ENCODE peak calls at places on chromosomes 16 and 17, in six cellular contexts. One of them, this sample, is unnamed.

GRCh38 chr16:30027588-30028437 is 3.3 kb downstream of the TLCD3B start:
- DNase-seq in HepG2: no peak
- DNase-seq in K562: no peak
- DNase-seq in A549: no peak
- DNase-seq in endothelial cell of umbilical vein: no peak
- DNase-seq in NB4: no peak
- DNase-seq in this sample: no peak

GRCh38 chr17:31390748-31391495 is 553 bp upstream of the RAB11FIP4 start:
- DNase-seq in HepG2: no peak
- DNase-seq in K562: no peak
- DNase-seq in A549: no peak
- DNase-seq in endothelial cell of umbilical vein: no peak
- DNase-seq in NB4: no peak
- DNase-seq in this sample: no peak

GRCh38 chr17:38619451-38619795 is 13.7 kb upstream of the SRCIN1 start:
- DNase-seq in HepG2: no peak
- DNase-seq in K562: no peak
- DNase-seq in A549: no peak
- DNase-seq in endothelial cell of umbilical vein: no peak
- DNase-seq in NB4: no peak
- DNase-seq in this sample: no peak

GRCh38 chr17:79342376-79342775 is 267.8 kb downstream of the ENGASE start:
- DNase-seq in HepG2: no peak
- DNase-seq in K562: no peak
- DNase-seq in A549: no peak
- DNase-seq in endothelial cell of umbilical vein: no peak
- DNase-seq in NB4: no peak
- DNase-seq in this sample: no peak

GRCh38 chr16:66486773-66487579 is 59.9 kb downstream of the BEAN1 start:
- DNase-seq in HepG2: no peak
- DNase-seq in K562: no peak
- DNase-seq in A549: no peak
- DNase-seq in endothelial cell of umbilical vein: peak; percentile 69
- DNase-seq in NB4: no peak
- DNase-seq in this sample: no peak

GRCh38 chr16:3580271-3580670 is 3.1 kb upstream of the NLRC3 start:
- DNase-seq in HepG2: no peak
- DNase-seq in K562: no peak
- DNase-seq in A549: no peak
- DNase-seq in endothelial cell of umbilical vein: no peak
- DNase-seq in NB4: peak; percentile 91
- DNase-seq in this sample: no peak

GRCh38 chr16:3534126-3534525 is 33.3 kb downstream of the CLUAP1 start:
- DNase-seq in HepG2: no peak
- DNase-seq in K562: no peak
- DNase-seq in A549: no peak
- DNase-seq in endothelial cell of umbilical vein: no peak
- DNase-seq in NB4: no peak
- DNase-seq in this sample: no peak

GRCh38 chr17:66507103-66507923 is 204.9 kb downstream of the PRKCA start:
- DNase-seq in HepG2: peak; percentile 39
- DNase-seq in K562: peak; percentile 62
- DNase-seq in A549: peak; percentile 85
- DNase-seq in endothelial cell of umbilical vein: peak; percentile 69
- DNase-seq in NB4: peak; percentile 19
- DNase-seq in this sample: no peak

GRCh38 chr17:44689492-44690217 is at the start of gene CCDC43:
- DNase-seq in HepG2: peak; percentile 90
- DNase-seq in K562: peak; percentile 93
- DNase-seq in A549: peak; percentile 97
- DNase-seq in endothelial cell of umbilical vein: peak; percentile 95
- DNase-seq in NB4: peak; percentile 94
- DNase-seq in this sample: peak; percentile 75

GRCh38 chr17:40329981-40330794 is 21.2 kb downstream of the RARA start:
- DNase-seq in HepG2: no peak
- DNase-seq in K562: peak; percentile 40
- DNase-seq in A549: no peak
- DNase-seq in endothelial cell of umbilical vein: no peak
- DNase-seq in NB4: peak; percentile 87
- DNase-seq in this sample: no peak

GRCh38 chr16:85395207-85395912 is 217.8 kb upstream of the GSE1 start:
- DNase-seq in HepG2: peak; percentile 37
- DNase-seq in K562: peak; percentile 79
- DNase-seq in A549: peak; percentile 86
- DNase-seq in endothelial cell of umbilical vein: peak; percentile 63
- DNase-seq in NB4: peak; percentile 94
- DNase-seq in this sample: peak; percentile 24

DNA sequence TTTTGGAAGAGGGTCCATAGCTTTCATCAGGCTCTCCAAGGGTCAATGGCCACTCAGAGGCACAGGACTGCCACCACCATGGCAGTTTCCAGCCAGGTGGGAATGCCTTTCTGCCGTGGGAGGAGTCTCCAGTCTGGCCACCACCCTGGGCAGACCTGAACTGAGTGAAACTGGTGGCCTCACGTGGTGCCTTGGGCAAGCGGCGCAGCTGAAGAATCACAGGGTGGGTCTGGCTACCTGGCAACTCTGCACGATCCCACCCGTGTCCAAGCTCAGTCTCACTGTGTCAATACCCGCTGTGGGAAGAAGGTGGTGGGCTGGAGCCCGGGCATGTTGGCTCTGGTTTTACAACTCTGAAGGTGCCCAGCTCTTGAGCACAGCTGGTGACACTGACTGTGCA is 31.8 kb downstream of the VAC14 start:
- DNase-seq in HepG2: no peak
- DNase-seq in K562: no peak
- DNase-seq in A549: no peak
- DNase-seq in endothelial cell of umbilical vein: no peak
- DNase-seq in NB4: no peak
- DNase-seq in this sample: no peak
- TF ChIP-seq MYC in HepG2: no peak
- TF ChIP-seq MYC in K562: no peak
- TF ChIP-seq MYC in A549: no peak
- TF ChIP-seq MYC in endothelial cell of umbilical vein: no peak
- TF ChIP-seq MYC in NB4: no peak
- TF ChIP-seq MYC in this sample: no peak

GRCh38 chr17:77269696-77270681 is 129.2 kb downstream of the SEC14L1 start:
- DNase-seq in HepG2: no peak
- DNase-seq in K562: no peak
- DNase-seq in A549: no peak
- DNase-seq in endothelial cell of umbilical vein: no peak
- DNase-seq in NB4: no peak
- DNase-seq in this sample: no peak

GRCh38 chr17:77264617-77265230 is 124.0 kb downstream of the SEC14L1 start:
- DNase-seq in HepG2: no peak
- DNase-seq in K562: no peak
- DNase-seq in A549: no peak
- DNase-seq in endothelial cell of umbilical vein: no peak
- DNase-seq in NB4: no peak
- DNase-seq in this sample: no peak

GRCh38 chr17:77271421-77271820 is 130.7 kb downstream of the SEC14L1 start:
- DNase-seq in HepG2: no peak
- DNase-seq in K562: no peak
- DNase-seq in A549: no peak
- DNase-seq in endothelial cell of umbilical vein: no peak
- DNase-seq in NB4: no peak
- DNase-seq in this sample: no peak

GRCh38 chr17:77266213-77266612 is 125.4 kb downstream of the SEC14L1 start:
- DNase-seq in HepG2: no peak
- DNase-seq in K562: no peak
- DNase-seq in A549: no peak
- DNase-seq in endothelial cell of umbilical vein: no peak
- DNase-seq in NB4: no peak
- DNase-seq in this sample: no peak

GRCh38 chr17:77266891-77267341 is 126.1 kb downstream of the SEC14L1 start:
- DNase-seq in HepG2: no peak
- DNase-seq in K562: peak; percentile 57
- DNase-seq in A549: no peak
- DNase-seq in endothelial cell of umbilical vein: no peak
- DNase-seq in NB4: peak; percentile 55
- DNase-seq in this sample: no peak
- TF ChIP-seq MYC in HepG2: no peak
- TF ChIP-seq MYC in K562: no peak
- TF ChIP-seq MYC in A549: no peak
- TF ChIP-seq MYC in endothelial cell of umbilical vein: no peak
- TF ChIP-seq MYC in NB4: no peak
- TF ChIP-seq MYC in this sample: no peak

DNA sequence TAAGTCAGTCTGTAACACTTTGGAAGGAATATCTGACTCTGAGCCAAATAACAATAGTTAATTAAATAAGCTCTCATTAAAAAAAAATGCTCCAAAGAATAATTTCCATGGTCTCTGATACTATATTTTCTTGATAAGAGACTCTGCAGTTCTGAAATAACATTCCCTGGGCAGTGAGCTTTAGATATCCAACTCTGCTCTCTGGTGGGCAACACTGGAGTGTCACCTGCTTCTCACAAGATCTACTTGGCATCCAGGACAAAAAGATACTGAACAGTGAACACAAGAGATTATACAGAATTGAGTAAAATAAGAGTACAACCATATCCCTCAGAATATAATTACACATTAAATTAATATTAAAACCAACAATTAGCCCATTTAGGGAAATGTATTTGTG is 13.7 kb downstream of the BLMH start:
- DNase-seq in HepG2: peak; percentile 49
- DNase-seq in K562: no peak
- DNase-seq in A549: peak; percentile 31
- DNase-seq in endothelial cell of umbilical vein: peak; percentile 85
- DNase-seq in NB4: peak; percentile 58
- DNase-seq in this sample: no peak
- TF ChIP-seq MYC in HepG2: no peak
- TF ChIP-seq MYC in K562: no peak
- TF ChIP-seq MYC in A549: no peak
- TF ChIP-seq MYC in endothelial cell of umbilical vein: no peak
- TF ChIP-seq MYC in NB4: no peak
- TF ChIP-seq MYC in this sample: no peak

GRCh38 chr17:41989702-41990419 is 23.3 kb downstream of the CNP start:
- DNase-seq in HepG2: peak; percentile 94
- DNase-seq in K562: no peak
- DNase-seq in A549: no peak
- DNase-seq in endothelial cell of umbilical vein: no peak
- DNase-seq in NB4: no peak
- DNase-seq in this sample: no peak

GRCh38 chr17:41988418-41988817 is 21.8 kb downstream of the CNP start:
- DNase-seq in HepG2: no peak
- DNase-seq in K562: no peak
- DNase-seq in A549: no peak
- DNase-seq in endothelial cell of umbilical vein: no peak
- DNase-seq in NB4: no peak
- DNase-seq in this sample: no peak

GRCh38 chr17:41987642-41988041 is 21.0 kb downstream of the CNP start:
- DNase-seq in HepG2: no peak
- DNase-seq in K562: no peak
- DNase-seq in A549: no peak
- DNase-seq in endothelial cell of umbilical vein: no peak
- DNase-seq in NB4: peak; percentile 93
- DNase-seq in this sample: no peak

GRCh38 chr17:41996855-41997164 is 20.4 kb downstream of the DNAJC7 start:
- DNase-seq in HepG2: no peak
- DNase-seq in K562: no peak
- DNase-seq in A549: no peak
- DNase-seq in endothelial cell of umbilical vein: no peak
- DNase-seq in NB4: no peak
- DNase-seq in this sample: no peak

GRCh38 chr17:41992576-41992975 is 24.7 kb downstream of the DNAJC7 start:
- DNase-seq in HepG2: no peak
- DNase-seq in K562: no peak
- DNase-seq in A549: no peak
- DNase-seq in endothelial cell of umbilical vein: no peak
- DNase-seq in NB4: no peak
- DNase-seq in this sample: no peak
- TF ChIP-seq MYC in HepG2: no peak
- TF ChIP-seq MYC in K562: no peak
- TF ChIP-seq MYC in A549: no peak
- TF ChIP-seq MYC in endothelial cell of umbilical vein: no peak
- TF ChIP-seq MYC in NB4: no peak
- TF ChIP-seq MYC in this sample: no peak

GRCh38 chr17:65143899-65144590 is 6.9 kb downstream of the RGS9 start:
- DNase-seq in HepG2: no peak
- DNase-seq in K562: no peak
- DNase-seq in A549: no peak
- DNase-seq in endothelial cell of umbilical vein: no peak
- DNase-seq in NB4: no peak
- DNase-seq in this sample: no peak
- TF ChIP-seq MYC in HepG2: no peak
- TF ChIP-seq MYC in K562: no peak
- TF ChIP-seq MYC in A549: no peak
- TF ChIP-seq MYC in endothelial cell of umbilical vein: no peak
- TF ChIP-seq MYC in NB4: no peak
- TF ChIP-seq MYC in this sample: no peak

GRCh38 chr16:56047307-56048234 is 143.7 kb upstream of the GNAO1 start:
- DNase-seq in HepG2: no peak
- DNase-seq in K562: no peak
- DNase-seq in A549: no peak
- DNase-seq in endothelial cell of umbilical vein: no peak
- DNase-seq in NB4: no peak
- DNase-seq in this sample: no peak

GRCh38 chr16:56042416-56042815 is 148.9 kb upstream of the GNAO1 start:
- DNase-seq in HepG2: no peak
- DNase-seq in K562: no peak
- DNase-seq in A549: no peak
- DNase-seq in endothelial cell of umbilical vein: no peak
- DNase-seq in NB4: no peak
- DNase-seq in this sample: no peak

GRCh38 chr16:56038564-56039098 is 152.7 kb upstream of the GNAO1 start:
- DNase-seq in HepG2: no peak
- DNase-seq in K562: no peak
- DNase-seq in A549: no peak
- DNase-seq in endothelial cell of umbilical vein: no peak
- DNase-seq in NB4: no peak
- DNase-seq in this sample: no peak

DNA sequence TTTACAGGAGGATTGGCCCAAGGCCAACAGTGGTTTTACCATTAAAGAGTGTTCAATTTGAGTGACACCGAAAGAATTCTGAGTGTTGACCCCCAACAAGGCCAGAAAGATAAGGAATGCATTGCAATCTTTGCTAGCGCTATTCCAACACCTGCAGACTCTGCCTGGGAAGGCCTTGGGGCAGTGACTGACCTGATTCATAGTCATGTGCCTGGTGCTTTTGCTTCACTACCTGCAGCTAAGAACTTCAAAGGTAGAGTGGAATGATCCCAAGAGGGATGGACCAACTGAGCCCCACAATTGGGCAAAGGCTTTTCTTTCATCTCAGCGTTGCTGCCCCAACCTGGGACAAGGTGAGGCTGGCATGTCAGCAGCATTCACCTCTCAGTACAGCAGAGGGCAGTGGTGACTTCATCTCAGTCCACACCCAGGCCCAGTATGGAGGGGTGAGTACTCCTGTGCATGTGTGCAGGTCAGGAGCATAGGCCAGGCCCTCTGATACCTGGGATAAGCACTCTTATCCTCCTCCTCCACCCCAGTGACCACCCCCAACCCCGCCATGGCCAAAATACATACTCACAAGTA is 149.6 kb upstream of the GNAO1 start:
- DNase-seq in HepG2: peak; percentile 45
- DNase-seq in K562: peak; percentile 23
- DNase-seq in A549: peak; percentile 6
- DNase-seq in endothelial cell of umbilical vein: no peak
- DNase-seq in NB4: peak; percentile 25
- DNase-seq in this sample: no peak
- TF ChIP-seq MYC in HepG2: no peak
- TF ChIP-seq MYC in K562: no peak
- TF ChIP-seq MYC in A549: no peak
- TF ChIP-seq MYC in endothelial cell of umbilical vein: no peak
- TF ChIP-seq MYC in NB4: no peak
- TF ChIP-seq MYC in this sample: no peak